ENCODE peak calls at places on chromosome 15, in eight cellular contexts. D, A, P, Z, U, F, O and G are unnamed samples.

GRCh38 chr15:37045859-37046318 is 54.5 kb downstream of the MEIS2 start:
- DNase-seq in P (no peak), U (peak; percentile 48), D (no peak), O (no peak), Z (no peak), F (no peak), A (no peak), G (peak; percentile 57)

GRCh38 chr15:34301058-34301457 is 36.5 kb downstream of the SLC12A6 start:
- DNase-seq in O (no peak), F (no peak), P (no peak), U (no peak), Z (no peak), A (no peak), D (no peak), G (no peak)

GRCh38 chr15:78345726-78346125 is 5.6 kb downstream of the CRABP1 start:
- DNase-seq in O (no peak), A (no peak), D (no peak), Z (no peak), F (no peak), U (no peak), P (no peak), G (no peak)

GRCh38 chr15:31158858-31159569 is 57.5 kb upstream of the TRPM1 start:
- DNase-seq in O (peak; percentile 88), A (no peak), F (no peak), Z (peak; percentile 66), U (no peak), D (no peak), P (no peak), G (no peak)

GRCh38 chr15:88897456-88898194 is 2.3 kb upstream of the HAPLN3 start:
- DNase-seq in F (peak; percentile 94), A (peak; percentile 90), P (peak; percentile 79), O (peak; percentile 89), U (peak; percentile 91), Z (no peak), D (peak; percentile 85), G (peak; percentile 63)

GRCh38 chr15:99954361-99955180 is 221.3 kb upstream of the LYSMD4 start:
- DNase-seq in P (peak; percentile 33), D (no peak), O (no peak), U (no peak), Z (peak; percentile 89), F (peak; percentile 56), A (peak; percentile 53), G (peak; percentile 35)

GRCh38 chr15:97986781-97987180 is 26.3 kb downstream of the ARRDC4 start:
- DNase-seq in Z (no peak), A (no peak), D (no peak), F (no peak), O (no peak), U (no peak), P (no peak), G (no peak)

GRCh38 chr15:60893886-60894285 is 335.2 kb downstream of the RORA start:
- DNase-seq in F (no peak), A (no peak), P (no peak), D (no peak), O (no peak), Z (no peak), U (no peak), G (no peak)

GRCh38 chr15:97081666-97082226 is 751.2 kb downstream of the NR2F2 start:
- DNase-seq in P (no peak), A (no peak), U (no peak), Z (no peak), O (no peak), F (no peak), D (no peak), G (no peak)

GRCh38 chr15:62280625-62281024 is 115.5 kb upstream of the C2CD4B start:
- DNase-seq in F (no peak), D (no peak), P (no peak), Z (peak; percentile 29), A (no peak), O (no peak), U (no peak), G (no peak)

GRCh38 chr15:83380682-83381081 is 66.5 kb upstream of the SH3GL3 start:
- DNase-seq in Z (no peak), F (no peak), O (no peak), U (peak; percentile 28), D (peak; percentile 8), A (no peak), P (no peak), G (no peak)

GRCh38 chr15:68230157-68231100 is 901 bp upstream of the CLN6 start:
- DNase-seq in U (no peak), P (no peak), D (peak; percentile 30), O (peak; percentile 26), F (no peak), Z (peak; percentile 88), A (peak; percentile 69), G (peak; percentile 40)

GRCh38 chr15:96356494-96357455 is 26.3 kb downstream of the NR2F2 start:
- DNase-seq in U (peak; percentile 68), F (peak; percentile 89), A (no peak), P (peak; percentile 78), D (peak; percentile 83), O (peak; percentile 90), Z (no peak), G (no peak)

GRCh38 chr15:39013262-39013661 is 448.6 kb upstream of the RASGRP1 start:
- DNase-seq in P (no peak), O (no peak), Z (no peak), U (no peak), D (no peak), F (no peak), A (no peak), G (no peak)

GRCh38 chr15:25183581-25184330 is 229.0 kb downstream of the SNRPN start:
- DNase-seq in P (no peak), F (peak; percentile 36), Z (no peak), D (no peak), U (no peak), A (no peak), O (no peak), G (no peak)
- TF ChIP-seq EP300 in P (no peak), F (no peak), Z (no peak), D (no peak), U (no peak), A (no peak), O (no peak), G (no peak)

GRCh38 chr15:57553526-57553925 is 38.2 kb upstream of the MYZAP start:
- DNase-seq in Z (no peak), P (no peak), U (no peak), F (no peak), D (no peak), A (no peak), O (no peak), G (peak; percentile 56)

GRCh38 chr15:57552678-57553334 is 38.9 kb upstream of the MYZAP start:
- DNase-seq in U (no peak), Z (no peak), F (no peak), P (no peak), O (no peak), D (no peak), A (no peak), G (no peak)

GRCh38 chr15:57549935-57550334 is 41.8 kb upstream of the MYZAP start:
- DNase-seq in U (no peak), F (no peak), Z (no peak), O (no peak), D (no peak), A (no peak), P (no peak), G (no peak)

GRCh38 chr15:57550640-57551039 is 41.1 kb upstream of the MYZAP start:
- DNase-seq in U (peak; percentile 87), P (peak; percentile 42), A (no peak), Z (no peak), O (peak; percentile 96), D (peak; percentile 75), F (no peak), G (no peak)

GRCh38 chr15:57551717-57552677 is 39.7 kb upstream of the MYZAP start:
- DNase-seq in F (no peak), O (peak; percentile 68), U (no peak), P (no peak), D (no peak), Z (no peak), A (no peak), G (peak; percentile 51)
- TF ChIP-seq EP300 in F (no peak), O (no peak), U (no peak), P (no peak), D (no peak), Z (no peak), A (no peak), G (no peak)

GRCh38 chr15:73268457-73268856 is 100.3 kb downstream of the HCN4 start:
- DNase-seq in F (no peak), D (no peak), P (no peak), O (no peak), A (no peak), Z (no peak), U (no peak), G (no peak)

GRCh38 chr15:73270366-73271097 is 98.2 kb downstream of the HCN4 start:
- DNase-seq in U (no peak), O (no peak), D (no peak), A (no peak), Z (no peak), F (no peak), P (no peak), G (no peak)

DNA sequence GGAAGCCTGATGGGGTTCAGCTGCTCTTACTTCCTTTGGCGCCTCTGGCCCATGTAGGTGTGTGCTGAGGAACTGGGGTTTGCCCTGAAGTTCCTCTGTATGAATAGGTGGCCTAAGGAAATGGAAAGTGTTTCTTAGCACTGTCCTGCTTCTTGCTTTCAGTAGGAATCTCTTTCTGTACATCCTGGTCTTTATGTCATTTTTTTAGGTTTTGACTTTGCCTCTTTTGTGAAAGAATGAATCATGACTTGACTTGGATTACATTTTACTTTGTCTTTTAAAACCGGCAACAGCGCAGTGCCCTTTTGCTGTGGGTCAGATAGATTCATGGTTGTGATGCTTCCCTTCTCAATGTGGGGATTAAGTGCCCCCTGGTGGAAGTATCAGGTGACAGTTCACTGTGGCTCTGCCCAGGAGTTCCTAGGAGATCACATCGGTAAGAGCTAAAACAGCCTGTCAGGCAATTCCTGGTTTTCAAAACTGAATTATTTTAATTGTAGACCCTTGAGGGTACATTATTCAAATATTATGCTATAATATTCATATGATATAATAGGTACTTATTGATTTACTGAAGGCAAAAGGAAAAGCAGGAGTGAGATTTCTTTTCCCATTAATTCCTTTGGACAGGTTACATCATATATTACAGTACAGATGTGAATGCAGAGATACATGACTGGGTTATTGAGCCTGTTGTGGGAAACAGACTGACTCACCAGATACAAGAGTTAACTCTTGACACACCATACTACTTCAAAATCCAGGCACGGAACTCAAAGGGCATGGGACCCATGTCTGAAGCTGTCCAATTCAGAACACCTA is 95.4 kb downstream of the HCN4 start:
- DNase-seq in D (peak; percentile 39), P (peak; percentile 21), O (peak; percentile 44), U (no peak), F (peak; percentile 71), Z (no peak), A (no peak), G (peak; percentile 15)
- TF ChIP-seq EP300 in D (no peak), P (no peak), O (no peak), U (no peak), F (no peak), Z (no peak), A (no peak), G (no peak)

GRCh38 chr15:49096090-49096750 is 50.0 kb upstream of the SECISBP2L start:
- DNase-seq in P (no peak), U (no peak), F (no peak), A (no peak), O (no peak), D (no peak), Z (no peak), G (no peak)

GRCh38 chr15:49103676-49104075 is 51.7 kb downstream of the COPS2 start:
- DNase-seq in F (no peak), D (no peak), O (no peak), U (no peak), Z (no peak), A (no peak), P (no peak), G (no peak)

GRCh38 chr15:49103002-49103401 is 52.4 kb downstream of the COPS2 start:
- DNase-seq in U (no peak), Z (no peak), O (no peak), A (no peak), D (no peak), F (no peak), P (no peak), G (no peak)

GRCh38 chr15:49101536-49101935 is 53.9 kb downstream of the COPS2 start:
- DNase-seq in O (no peak), Z (no peak), D (no peak), F (no peak), A (no peak), U (no peak), P (no peak), G (no peak)
- TF ChIP-seq EP300 in O (no peak), Z (no peak), D (no peak), F (no peak), A (no peak), U (no peak), P (peak; percentile 29), G (no peak)